ENCODE peak calls at places on chromosomes 12 and 14, in nine cellular contexts. W, Q, U, S, T, F, O, I and Y are unnamed samples.

GRCh38 chr14:68695871-68696665 is 96.8 kb downstream of the ZFP36L1 start:
- DNase-seq in W (no peak), Q (no peak), U (no peak), S (no peak), T (no peak), F (no peak), O (peak; percentile 52), I (no peak), Y (no peak)

GRCh38 chr12:57461326-57461903 is 1.8 kb downstream of the GLI1 start:
- DNase-seq in W (no peak), Q (no peak), U (no peak), S (peak; percentile 74), T (peak; percentile 65), F (no peak), O (peak; percentile 58), I (peak; percentile 52), Y (no peak)

GRCh38 chr12:29644536-29645162 is 139.1 kb downstream of the TMTC1 start:
- DNase-seq in W (no peak), Q (no peak), U (no peak), S (no peak), T (no peak), F (no peak), O (no peak), I (no peak), Y (no peak)

GRCh38 chr14:71693373-71693772 is 238.9 kb upstream of the RGS6 start:
- DNase-seq in W (peak; percentile 74), Q (no peak), U (peak; percentile 51), S (no peak), T (no peak), F (no peak), O (peak; percentile 81), I (no peak), Y (no peak)

GRCh38 chr14:105065280-105066228 is at the start of gene GPR132:
- DNase-seq in W (no peak), Q (peak; percentile 90), U (no peak), S (no peak), T (no peak), F (peak; percentile 79), O (no peak), I (peak; percentile 90), Y (no peak)

GRCh38 chr14:60090864-60091519 is 731 bp upstream of the PCNX4 start:
- DNase-seq in W (peak; percentile 60), Q (no peak), U (no peak), S (peak; percentile 45), T (no peak), F (no peak), O (peak; percentile 66), I (peak; percentile 17), Y (no peak)

GRCh38 chr12:101040936-101041335 is 169.1 kb downstream of the SLC5A8 start:
- DNase-seq in W (no peak), Q (no peak), U (no peak), S (no peak), T (no peak), F (no peak), O (no peak), I (no peak), Y (no peak)

GRCh38 chr12:28578833-28579252 is 388.6 kb downstream of the CCDC91 start:
- DNase-seq in W (no peak), Q (no peak), U (no peak), S (no peak), T (no peak), F (no peak), O (no peak), I (no peak), Y (no peak)

GRCh38 chr14:68263563-68264350 is 444.2 kb downstream of the RAD51B start:
- DNase-seq in W (no peak), Q (no peak), U (no peak), S (no peak), T (no peak), F (no peak), O (no peak), I (no peak), Y (no peak)

GRCh38 chr12:98754095-98754494 is 109.0 kb downstream of the APAF1 start:
- DNase-seq in W (peak; percentile 68), Q (no peak), U (peak; percentile 20), S (no peak), T (no peak), F (no peak), O (peak; percentile 72), I (peak; percentile 30), Y (peak; percentile 55)

GRCh38 chr14:97848351-97848980 is 1051.3 kb downstream of the VRK1 start:
- DNase-seq in W (no peak), Q (no peak), U (no peak), S (no peak), T (peak; percentile 39), F (no peak), O (no peak), I (no peak), Y (no peak)

GRCh38 chr12:46617167-46617566 is 208.6 kb downstream of the SLC38A4 start:
- DNase-seq in W (no peak), Q (no peak), U (no peak), S (no peak), T (no peak), F (no peak), O (peak; percentile 76), I (no peak), Y (no peak)

GRCh38 chr12:115338566-115339294 is 654.8 kb upstream of the TBX3 start:
- DNase-seq in W (no peak), Q (no peak), U (no peak), S (no peak), T (no peak), F (no peak), O (no peak), I (no peak), Y (no peak)

GRCh38 chr12:114399664-114400211 is 6.2 kb downstream of the TBX5 start:
- DNase-seq in W (no peak), Q (no peak), U (peak; percentile 74), S (peak; percentile 69), T (peak; percentile 75), F (no peak), O (no peak), I (no peak), Y (no peak)

GRCh38 chr12:6782903-6783571 is 6.3 kb upstream of the CD4 start:
- DNase-seq in W (no peak), Q (no peak), U (no peak), S (no peak), T (no peak), F (no peak), O (no peak), I (peak; percentile 31), Y (no peak)

GRCh38 chr14:63901434-63902085 is 48.8 kb downstream of the SYNE2 start:
- DNase-seq in W (peak; percentile 78), Q (no peak), U (no peak), S (no peak), T (no peak), F (no peak), O (peak; percentile 27), I (no peak), Y (no peak)

GRCh38 chr14:64234877-64235651 is 59.1 kb downstream of the ESR2 start:
- DNase-seq in W (peak; percentile 67), Q (no peak), U (no peak), S (no peak), T (no peak), F (no peak), O (no peak), I (no peak), Y (no peak)

GRCh38 chr14:46054526-46054925 is 597.1 kb downstream of the RPL10L start:
- DNase-seq in W (peak; percentile 85), Q (no peak), U (peak; percentile 0), S (no peak), T (no peak), F (no peak), O (peak; percentile 10), I (no peak), Y (no peak)

GRCh38 chr14:68599896-68600620 is 192.8 kb downstream of the ZFP36L1 start:
- DNase-seq in W (no peak), Q (no peak), U (no peak), S (no peak), T (no peak), F (no peak), O (no peak), I (no peak), Y (no peak)

GRCh38 chr12:123808167-123808566 is 46.1 kb downstream of the DNAH10 start:
- DNase-seq in W (no peak), Q (no peak), U (no peak), S (no peak), T (no peak), F (no peak), O (peak; percentile 55), I (no peak), Y (no peak)

GRCh38 chr12:51334774-51335173 is 10.8 kb upstream of the BIN2 start:
- DNase-seq in W (no peak), Q (no peak), U (no peak), S (no peak), T (no peak), F (no peak), O (peak; percentile 28), I (no peak), Y (no peak)

GRCh38 chr14:68397371-68397779 is 395.5 kb downstream of the ZFP36L1 start:
- DNase-seq in W (no peak), Q (no peak), U (no peak), S (no peak), T (no peak), F (no peak), O (no peak), I (no peak), Y (no peak)

GRCh38 chr12:75481013-75481705 is 604 bp downstream of the GLIPR1 start:
- DNase-seq in W (no peak), Q (no peak), U (no peak), S (no peak), T (no peak), F (no peak), O (no peak), I (no peak), Y (no peak)

GRCh38 chr12:76236640-76237039 is 111.6 kb downstream of the BBS10 start:
- DNase-seq in W (no peak), Q (no peak), U (no peak), S (no peak), T (no peak), F (no peak), O (no peak), I (no peak), Y (no peak)

GRCh38 chr12:93186131-93186530 is 191.6 kb upstream of the NUDT4 start:
- DNase-seq in W (no peak), Q (no peak), U (no peak), S (no peak), T (no peak), F (no peak), O (peak; percentile 49), I (peak; percentile 4), Y (no peak)

GRCh38 chr12:34400423-34400881 is 378.2 kb downstream of the ALG10 start:
- DNase-seq in W (no peak), Q (peak; percentile 0), U (no peak), S (peak; percentile 19), T (no peak), F (no peak), O (no peak), I (no peak), Y (no peak)

GRCh38 chr12:132318618-132319033 is 10.8 kb downstream of the GALNT9 start:
- DNase-seq in W (no peak), Q (no peak), U (no peak), S (no peak), T (no peak), F (no peak), O (no peak), I (no peak), Y (no peak)

GRCh38 chr12:131208425-131208824 is 254.7 kb downstream of the ADGRD1 start:
- DNase-seq in W (no peak), Q (no peak), U (no peak), S (no peak), T (no peak), F (no peak), O (no peak), I (no peak), Y (no peak)

GRCh38 chr12:4572670-4573069 is 10.7 kb downstream of the DYRK4 start:
- DNase-seq in W (no peak), Q (no peak), U (no peak), S (no peak), T (no peak), F (no peak), O (no peak), I (no peak), Y (no peak)

GRCh38 chr12:25994252-25994651 is 35.8 kb downstream of the RASSF8 start:
- DNase-seq in W (peak; percentile 99), Q (no peak), U (peak; percentile 86), S (no peak), T (no peak), F (no peak), O (peak; percentile 78), I (no peak), Y (peak; percentile 61)

GRCh38 chr12:21026302-21026701 is 104.7 kb upstream of the SLCO1B1 start:
- DNase-seq in W (peak; percentile 84), Q (no peak), U (no peak), S (no peak), T (no peak), F (no peak), O (no peak), I (no peak), Y (no peak)